ENCODE peak calls at places on chromosomes 12 and 14, in ten cellular contexts. One of them, this sample, is unnamed.

GRCh38 chr14:42944284-42944683 is 1337.6 kb downstream of the LRFN5 start:
- DNase-seq in suprapubic skin: no peak
- DNase-seq in astrocyte of the cerebellum: peak; percentile 40
- DNase-seq in PC-9: no peak
- DNase-seq in tibial artery: no peak
- DNase-seq in heart right ventricle: no peak
- DNase-seq in foreskin fibroblast: peak; percentile 1
- DNase-seq in HFF-Myc: no peak
- DNase-seq in Calu3: no peak
- DNase-seq in fibroblast of lung: peak; percentile 41
- DNase-seq in this sample: no peak

GRCh38 chr12:115449526-115449925 is 765.6 kb upstream of the TBX3 start:
- DNase-seq in HFF-Myc: no peak
- DNase-seq in Calu3: no peak
- DNase-seq in fibroblast of lung: no peak
- DNase-seq in suprapubic skin: no peak
- DNase-seq in tibial artery: no peak
- DNase-seq in astrocyte of the cerebellum: no peak
- DNase-seq in PC-9: no peak
- DNase-seq in heart right ventricle: no peak
- DNase-seq in foreskin fibroblast: no peak
- DNase-seq in this sample: no peak

GRCh38 chr12:14396071-14396470 is 30.6 kb downstream of the ATF7IP start:
- DNase-seq in foreskin fibroblast: no peak
- DNase-seq in astrocyte of the cerebellum: no peak
- DNase-seq in fibroblast of lung: no peak
- DNase-seq in suprapubic skin: no peak
- DNase-seq in Calu3: no peak
- DNase-seq in heart right ventricle: no peak
- DNase-seq in tibial artery: no peak
- DNase-seq in HFF-Myc: no peak
- DNase-seq in PC-9: no peak
- DNase-seq in this sample: no peak

GRCh38 chr12:46675736-46676135 is 150.1 kb downstream of the SLC38A4 start:
- DNase-seq in suprapubic skin: no peak
- DNase-seq in heart right ventricle: peak; percentile 15
- DNase-seq in PC-9: no peak
- DNase-seq in Calu3: peak; percentile 24
- DNase-seq in astrocyte of the cerebellum: peak; percentile 24
- DNase-seq in fibroblast of lung: peak; percentile 14
- DNase-seq in HFF-Myc: no peak
- DNase-seq in tibial artery: no peak
- DNase-seq in foreskin fibroblast: no peak
- DNase-seq in this sample: peak; percentile 37

GRCh38 chr14:100714205-100714781 is 12.4 kb upstream of the DLK1 start:
- DNase-seq in tibial artery: no peak
- DNase-seq in fibroblast of lung: no peak
- DNase-seq in suprapubic skin: no peak
- DNase-seq in Calu3: no peak
- DNase-seq in heart right ventricle: no peak
- DNase-seq in astrocyte of the cerebellum: no peak
- DNase-seq in foreskin fibroblast: no peak
- DNase-seq in HFF-Myc: no peak
- DNase-seq in PC-9: no peak
- DNase-seq in this sample: no peak

GRCh38 chr12:94789510-94790225 is 139.3 kb upstream of the TMCC3 start:
- DNase-seq in heart right ventricle: no peak
- DNase-seq in fibroblast of lung: no peak
- DNase-seq in Calu3: no peak
- DNase-seq in astrocyte of the cerebellum: no peak
- DNase-seq in suprapubic skin: no peak
- DNase-seq in foreskin fibroblast: no peak
- DNase-seq in tibial artery: no peak
- DNase-seq in HFF-Myc: no peak
- DNase-seq in PC-9: no peak
- DNase-seq in this sample: no peak

GRCh38 chr14:68585690-68586089 is 207.2 kb downstream of the ZFP36L1 start:
- DNase-seq in PC-9: no peak
- DNase-seq in fibroblast of lung: peak; percentile 23
- DNase-seq in astrocyte of the cerebellum: no peak
- DNase-seq in suprapubic skin: no peak
- DNase-seq in Calu3: no peak
- DNase-seq in tibial artery: no peak
- DNase-seq in heart right ventricle: no peak
- DNase-seq in foreskin fibroblast: peak; percentile 78
- DNase-seq in HFF-Myc: no peak
- DNase-seq in this sample: peak; percentile 73

GRCh38 chr12:85275359-85275758 is 4.7 kb upstream of the ALX1 start:
- DNase-seq in HFF-Myc: no peak
- DNase-seq in heart right ventricle: no peak
- DNase-seq in suprapubic skin: no peak
- DNase-seq in tibial artery: no peak
- DNase-seq in foreskin fibroblast: no peak
- DNase-seq in PC-9: no peak
- DNase-seq in fibroblast of lung: no peak
- DNase-seq in astrocyte of the cerebellum: no peak
- DNase-seq in Calu3: no peak
- DNase-seq in this sample: no peak

GRCh38 chr14:104752338-104752734 is 611 bp upstream of the SIVA1 start:
- DNase-seq in HFF-Myc: no peak
- DNase-seq in foreskin fibroblast: no peak
- DNase-seq in PC-9: no peak
- DNase-seq in tibial artery: no peak
- DNase-seq in suprapubic skin: no peak
- DNase-seq in heart right ventricle: no peak
- DNase-seq in Calu3: no peak
- DNase-seq in fibroblast of lung: no peak
- DNase-seq in astrocyte of the cerebellum: no peak
- DNase-seq in this sample: peak; percentile 37

GRCh38 chr14:104752735-104753527 is at the start of gene SIVA1:
- DNase-seq in PC-9: peak; percentile 95
- DNase-seq in Calu3: peak; percentile 99
- DNase-seq in fibroblast of lung: peak; percentile 99
- DNase-seq in heart right ventricle: peak; percentile 100
- DNase-seq in foreskin fibroblast: peak; percentile 100
- DNase-seq in HFF-Myc: peak; percentile 91
- DNase-seq in suprapubic skin: peak; percentile 100
- DNase-seq in astrocyte of the cerebellum: peak; percentile 97
- DNase-seq in tibial artery: peak; percentile 100
- DNase-seq in this sample: peak; percentile 99

GRCh38 chr14:104750658-104751057 is 2.3 kb upstream of the SIVA1 start:
- DNase-seq in PC-9: no peak
- DNase-seq in foreskin fibroblast: no peak
- DNase-seq in Calu3: no peak
- DNase-seq in tibial artery: no peak
- DNase-seq in suprapubic skin: no peak
- DNase-seq in heart right ventricle: no peak
- DNase-seq in astrocyte of the cerebellum: no peak
- DNase-seq in fibroblast of lung: no peak
- DNase-seq in HFF-Myc: no peak
- DNase-seq in this sample: no peak

GRCh38 chr14:104749958-104750529 is 2.9 kb upstream of the SIVA1 start:
- DNase-seq in heart right ventricle: no peak
- DNase-seq in suprapubic skin: no peak
- DNase-seq in HFF-Myc: no peak
- DNase-seq in astrocyte of the cerebellum: no peak
- DNase-seq in tibial artery: no peak
- DNase-seq in PC-9: no peak
- DNase-seq in Calu3: no peak
- DNase-seq in fibroblast of lung: no peak
- DNase-seq in foreskin fibroblast: no peak
- DNase-seq in this sample: no peak

DNA sequence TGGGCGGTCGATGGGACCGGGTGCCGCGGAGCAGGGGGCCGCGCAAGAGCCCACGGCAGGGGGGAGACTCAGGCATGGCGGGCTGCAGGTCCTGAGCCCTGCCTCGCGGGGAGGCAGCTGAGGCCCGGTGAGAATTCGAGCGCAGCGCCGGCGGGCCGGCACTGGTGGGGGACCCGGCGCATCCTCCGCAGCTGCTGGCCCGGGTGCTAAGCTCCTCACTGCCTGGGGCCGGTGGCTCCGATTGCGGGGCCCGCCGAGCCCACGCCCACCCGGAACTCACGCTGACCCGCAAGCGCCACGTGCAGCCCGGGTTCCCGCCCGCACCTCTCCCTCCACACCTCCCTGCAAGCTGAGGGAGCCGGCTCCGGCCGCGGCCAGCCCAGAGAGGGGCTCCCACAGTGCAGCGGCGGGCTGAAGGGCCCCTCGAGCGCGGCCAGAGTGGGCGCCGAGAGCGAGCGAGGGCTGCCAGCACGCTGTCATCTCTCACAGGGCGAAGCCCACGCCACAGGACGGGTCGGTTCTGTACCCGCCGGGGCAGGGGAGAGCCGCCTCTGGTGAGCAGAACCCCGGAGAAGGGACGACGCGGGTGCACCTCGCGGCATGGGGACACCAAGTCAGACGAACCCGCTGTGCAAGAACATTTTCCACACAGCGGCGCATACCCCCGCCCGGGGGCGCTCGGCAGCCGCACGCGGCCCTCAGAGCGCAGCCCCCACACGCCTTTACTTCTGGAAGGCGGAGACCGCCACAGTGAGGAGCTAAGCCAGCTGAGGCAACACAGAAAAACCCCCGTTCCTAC is 1.2 kb upstream of the SIVA1 start:
- DNase-seq in Calu3: no peak
- DNase-seq in heart right ventricle: peak; percentile 35
- DNase-seq in foreskin fibroblast: no peak
- DNase-seq in astrocyte of the cerebellum: no peak
- DNase-seq in tibial artery: no peak
- DNase-seq in PC-9: no peak
- DNase-seq in HFF-Myc: no peak
- DNase-seq in suprapubic skin: no peak
- DNase-seq in fibroblast of lung: no peak
- DNase-seq in this sample: no peak
- TF ChIP-seq CTCF in Calu3: no peak
- TF ChIP-seq CTCF in heart right ventricle: no peak
- TF ChIP-seq CTCF in foreskin fibroblast: no peak
- TF ChIP-seq CTCF in astrocyte of the cerebellum: no peak
- TF ChIP-seq CTCF in tibial artery: no peak
- TF ChIP-seq CTCF in PC-9: no peak
- TF ChIP-seq CTCF in HFF-Myc: no peak
- TF ChIP-seq CTCF in suprapubic skin: no peak
- TF ChIP-seq CTCF in fibroblast of lung: no peak
- TF ChIP-seq CTCF in this sample: no peak

GRCh38 chr12:109527489-109528123 is 45.7 kb downstream of the MMAB start:
- DNase-seq in foreskin fibroblast: no peak
- DNase-seq in HFF-Myc: no peak
- DNase-seq in suprapubic skin: no peak
- DNase-seq in astrocyte of the cerebellum: no peak
- DNase-seq in heart right ventricle: no peak
- DNase-seq in fibroblast of lung: no peak
- DNase-seq in Calu3: no peak
- DNase-seq in PC-9: no peak
- DNase-seq in tibial artery: no peak
- DNase-seq in this sample: no peak

GRCh38 chr12:109524466-109525278 is 47.2 kb downstream of the UBE3B start:
- DNase-seq in fibroblast of lung: no peak
- DNase-seq in suprapubic skin: no peak
- DNase-seq in heart right ventricle: no peak
- DNase-seq in HFF-Myc: no peak
- DNase-seq in tibial artery: peak; percentile 35
- DNase-seq in foreskin fibroblast: no peak
- DNase-seq in astrocyte of the cerebellum: no peak
- DNase-seq in PC-9: no peak
- DNase-seq in Calu3: no peak
- DNase-seq in this sample: no peak

GRCh38 chr12:109523504-109523903 is 46.1 kb downstream of the UBE3B start:
- DNase-seq in astrocyte of the cerebellum: no peak
- DNase-seq in HFF-Myc: no peak
- DNase-seq in suprapubic skin: no peak
- DNase-seq in heart right ventricle: no peak
- DNase-seq in tibial artery: no peak
- DNase-seq in fibroblast of lung: no peak
- DNase-seq in Calu3: no peak
- DNase-seq in PC-9: no peak
- DNase-seq in foreskin fibroblast: no peak
- DNase-seq in this sample: no peak

GRCh38 chr12:109523071-109523470 is 45.6 kb downstream of the UBE3B start:
- DNase-seq in heart right ventricle: peak; percentile 79
- DNase-seq in Calu3: no peak
- DNase-seq in PC-9: no peak
- DNase-seq in fibroblast of lung: no peak
- DNase-seq in HFF-Myc: no peak
- DNase-seq in astrocyte of the cerebellum: no peak
- DNase-seq in foreskin fibroblast: no peak
- DNase-seq in suprapubic skin: no peak
- DNase-seq in tibial artery: no peak
- DNase-seq in this sample: no peak

GRCh38 chr12:109525279-109525585 is 47.8 kb downstream of the UBE3B start:
- DNase-seq in HFF-Myc: no peak
- DNase-seq in Calu3: no peak
- DNase-seq in suprapubic skin: no peak
- DNase-seq in tibial artery: no peak
- DNase-seq in foreskin fibroblast: no peak
- DNase-seq in PC-9: no peak
- DNase-seq in fibroblast of lung: no peak
- DNase-seq in heart right ventricle: no peak
- DNase-seq in astrocyte of the cerebellum: no peak
- DNase-seq in this sample: no peak
- TF ChIP-seq CTCF in HFF-Myc: no peak
- TF ChIP-seq CTCF in Calu3: no peak
- TF ChIP-seq CTCF in suprapubic skin: no peak
- TF ChIP-seq CTCF in tibial artery: no peak
- TF ChIP-seq CTCF in foreskin fibroblast: no peak
- TF ChIP-seq CTCF in PC-9: no peak
- TF ChIP-seq CTCF in fibroblast of lung: no peak
- TF ChIP-seq CTCF in heart right ventricle: no peak
- TF ChIP-seq CTCF in astrocyte of the cerebellum: no peak
- TF ChIP-seq CTCF in this sample: no peak

GRCh38 chr12:169528-170360 is 44.2 kb downstream of the SLC6A12 start:
- DNase-seq in Calu3: no peak
- DNase-seq in astrocyte of the cerebellum: no peak
- DNase-seq in fibroblast of lung: no peak
- DNase-seq in foreskin fibroblast: no peak
- DNase-seq in heart right ventricle: no peak
- DNase-seq in HFF-Myc: no peak
- DNase-seq in tibial artery: no peak
- DNase-seq in suprapubic skin: no peak
- DNase-seq in PC-9: no peak
- DNase-seq in this sample: no peak
- TF ChIP-seq CTCF in Calu3: peak; percentile 45
- TF ChIP-seq CTCF in astrocyte of the cerebellum: peak; percentile 13
- TF ChIP-seq CTCF in fibroblast of lung: no peak
- TF ChIP-seq CTCF in foreskin fibroblast: peak; percentile 2
- TF ChIP-seq CTCF in heart right ventricle: no peak
- TF ChIP-seq CTCF in HFF-Myc: no peak
- TF ChIP-seq CTCF in tibial artery: no peak
- TF ChIP-seq CTCF in suprapubic skin: no peak
- TF ChIP-seq CTCF in PC-9: no peak
- TF ChIP-seq CTCF in this sample: no peak

DNA sequence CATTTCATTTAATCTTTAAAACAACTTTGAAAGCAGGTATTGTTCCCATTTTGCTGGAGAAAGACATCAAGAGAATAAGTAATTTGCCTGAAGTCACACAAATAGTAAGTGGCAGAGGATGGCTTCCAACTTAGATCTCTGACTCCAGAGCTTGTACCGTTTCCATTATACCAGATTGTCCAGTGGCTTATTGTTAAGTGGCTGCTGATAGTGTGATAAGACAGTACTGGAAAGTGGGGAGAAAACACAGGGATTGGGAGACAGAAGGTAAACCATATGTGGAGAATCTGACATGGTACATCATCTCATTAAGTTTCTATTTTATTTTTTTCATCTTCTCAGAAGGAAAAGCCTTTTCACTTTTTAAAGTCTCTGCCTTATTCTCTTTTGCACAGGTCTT is 108.5 kb downstream of the SRGAP1 start:
- DNase-seq in fibroblast of lung: no peak
- DNase-seq in PC-9: no peak
- DNase-seq in tibial artery: no peak
- DNase-seq in foreskin fibroblast: no peak
- DNase-seq in astrocyte of the cerebellum: no peak
- DNase-seq in heart right ventricle: no peak
- DNase-seq in suprapubic skin: no peak
- DNase-seq in Calu3: no peak
- DNase-seq in HFF-Myc: no peak
- DNase-seq in this sample: no peak
- TF ChIP-seq CTCF in fibroblast of lung: no peak
- TF ChIP-seq CTCF in PC-9: no peak
- TF ChIP-seq CTCF in tibial artery: no peak
- TF ChIP-seq CTCF in foreskin fibroblast: no peak
- TF ChIP-seq CTCF in astrocyte of the cerebellum: no peak
- TF ChIP-seq CTCF in heart right ventricle: no peak
- TF ChIP-seq CTCF in suprapubic skin: no peak
- TF ChIP-seq CTCF in Calu3: no peak
- TF ChIP-seq CTCF in HFF-Myc: no peak
- TF ChIP-seq CTCF in this sample: no peak